ENCODE peak calls at places on chromosomes 13 and 19, in seven cellular contexts. Z is activated naive CD4-positive, alpha-beta T cell treated with anti-CD3 and anti-CD28 coated beads, Interleukin-2, amount 10 ng/mL, durations not matched to agents 7 days and 5 days; C is hypothalamus; Q is HTR-8/SVneo; J is fibroblast of lung; L is iris pigment epithelial cell; O is SHP77. P is an unnamed sample.

GRCh38 chr19:55611983-55612645 is 6.7 kb downstream of the ZNF865 start:
- DNase-seq in Z (no peak), C (no peak), Q (no peak), J (no peak), L (no peak), O (no peak), P (no peak)

GRCh38 chr19:29106353-29106885 is 106.5 kb downstream of the UQCRFS1 start:
- DNase-seq in Z (no peak), C (no peak), Q (no peak), J (no peak), L (no peak), O (no peak), P (no peak)

GRCh38 chr13:110559429-110559943 is 2.0 kb downstream of the RAB20 start:
- DNase-seq in Z (no peak), C (no peak), Q (no peak), J (no peak), L (peak; percentile 65), O (no peak), P (no peak)

GRCh38 chr13:92843549-92843948 is 383.1 kb upstream of the GPC6 start:
- DNase-seq in Z (no peak), C (no peak), Q (no peak), J (peak; percentile 87), L (peak; percentile 53), O (peak; percentile 95), P (peak; percentile 15)

GRCh38 chr19:52687658-52688057 is 47.2 kb downstream of the ZNF611 start:
- DNase-seq in Z (no peak), C (no peak), Q (no peak), J (no peak), L (no peak), O (no peak), P (no peak)

GRCh38 chr19:11814707-11815050 is 606 bp downstream of the ZNF440 start:
- DNase-seq in Z (no peak), C (no peak), Q (no peak), J (peak; percentile 42), L (peak; percentile 51), O (peak; percentile 3), P (no peak)

GRCh38 chr19:35143231-35143715 is at the start of gene FXYD7:
- DNase-seq in Z (peak; percentile 46), C (no peak), Q (no peak), J (no peak), L (no peak), O (no peak), P (no peak)

GRCh38 chr19:2290441-2291184 is 8.6 kb upstream of the PEAK3 start:
- DNase-seq in Z (peak; percentile 53), C (no peak), Q (no peak), J (no peak), L (no peak), O (no peak), P (no peak)

GRCh38 chr19:33405491-33406461 is 32.3 kb downstream of the CEBPG start:
- DNase-seq in Z (no peak), C (no peak), Q (no peak), J (no peak), L (no peak), O (no peak), P (no peak)

GRCh38 chr19:16330368-16330801 is 5.8 kb downstream of the KLF2 start:
- DNase-seq in Z (peak; percentile 97), C (no peak), Q (peak; percentile 91), J (peak; percentile 90), L (peak; percentile 91), O (peak; percentile 28), P (peak; percentile 62)

GRCh38 chr19:9149976-9150375 is 9.8 kb downstream of the ZNF317 start:
- DNase-seq in Z (no peak), C (no peak), Q (no peak), J (no peak), L (no peak), O (no peak), P (no peak)

GRCh38 chr13:39016789-39017188 is 21.1 kb downstream of the PROSER1 start:
- DNase-seq in Z (peak; percentile 31), C (peak; percentile 4), Q (no peak), J (no peak), L (peak; percentile 56), O (peak; percentile 39), P (no peak)

GRCh38 chr19:44653977-44654784 is 10.5 kb downstream of the PVR start:
- DNase-seq in Z (peak; percentile 85), C (peak; percentile 28), Q (no peak), J (peak; percentile 32), L (peak; percentile 47), O (no peak), P (peak; percentile 51)

GRCh38 chr13:55418095-55418494 is 1722.6 kb upstream of the PRR20A start:
- DNase-seq in Z (no peak), C (no peak), Q (no peak), J (no peak), L (no peak), O (no peak), P (no peak)

GRCh38 chr13:106100261-106100919 is 435.1 kb downstream of the EFNB2 start:
- DNase-seq in Z (no peak), C (no peak), Q (no peak), J (no peak), L (no peak), O (no peak), P (no peak)